ENCODE peak calls at places on chromosomes 5 and 9, in four cellular contexts. Z, T, B and Q are unnamed samples.

GRCh38 chr9:120935383-120935857 is 8.8 kb upstream of the TRAF1 start:
- DNase-seq in Z (no peak), T (peak; percentile 82), B (no peak), Q (peak; percentile 71)

GRCh38 chr5:106454651-106455415 is 1215.9 kb downstream of the EFNA5 start:
- DNase-seq in T (no peak), Z (peak; percentile 39), B (peak; percentile 5), Q (no peak)

GRCh38 chr5:135110941-135111596 is 77.0 kb upstream of the PITX1 start:
- DNase-seq in T (no peak), Z (no peak), B (no peak), Q (no peak)

GRCh38 chr5:67992919-67993318 is 222.6 kb upstream of the PIK3R1 start:
- DNase-seq in Z (no peak), T (no peak), B (no peak), Q (no peak)

GRCh38 chr5:57137401-57137800 is 36.5 kb upstream of the GPBP1 start:
- DNase-seq in Z (no peak), T (peak; percentile 8), B (no peak), Q (no peak)

GRCh38 chr5:93894471-93895354 is 153.3 kb upstream of the POU5F2 start:
- DNase-seq in T (no peak), B (no peak), Z (no peak), Q (peak; percentile 9)

GRCh38 chr9:37608250-37608649 is 15.9 kb upstream of the TOMM5 start:
- DNase-seq in Z (no peak), T (no peak), B (no peak), Q (no peak)

GRCh38 chr9:818958-819357 is 22.5 kb upstream of the DMRT1 start:
- DNase-seq in T (no peak), Z (no peak), B (no peak), Q (no peak)

GRCh38 chr9:102398205-102398604 is 596.9 kb upstream of the CYLC2 start:
- DNase-seq in Z (no peak), T (no peak), B (no peak), Q (no peak)

GRCh38 chr5:121870489-121870888 is 18.8 kb downstream of the FTMT start:
- DNase-seq in Z (no peak), B (no peak), T (no peak), Q (no peak)

GRCh38 chr9:109403766-109404320 is 83.0 kb upstream of the EPB41L4B start:
- DNase-seq in B (no peak), T (no peak), Z (no peak), Q (no peak)

GRCh38 chr9:34500623-34501267 is 22.0 kb downstream of the ENHO start:
- DNase-seq in T (peak; percentile 64), B (peak; percentile 18), Z (peak; percentile 83), Q (peak; percentile 43)

GRCh38 chr9:108316633-108317032 is 539.2 kb downstream of the ACTL7B start:
- DNase-seq in Z (no peak), B (no peak), T (no peak), Q (no peak)

GRCh38 chr5:1564182-1564748 is 40.5 kb upstream of the LPCAT1 start:
- DNase-seq in T (peak; percentile 6), Z (no peak), B (peak; percentile 84), Q (no peak)

GRCh38 chr5:4019841-4020240 is 424.2 kb downstream of the IRX1 start:
- DNase-seq in T (no peak), B (no peak), Z (no peak), Q (no peak)

GRCh38 chr5:143447983-143448382 is 44.5 kb upstream of the NR3C1 start:
- DNase-seq in Z (no peak), T (no peak), B (no peak), Q (no peak)

GRCh38 chr5:156641690-156642089 is 208.4 kb upstream of the PPP1R2B start:
- DNase-seq in T (no peak), Z (no peak), B (no peak), Q (no peak)

GRCh38 chr9:5556101-5556500 is 45.8 kb downstream of the PDCD1LG2 start:
- DNase-seq in T (no peak), Z (no peak), B (no peak), Q (no peak)

GRCh38 chr5:22070151-22070550 is 783.0 kb downstream of the CDH12 start:
- DNase-seq in Z (no peak), T (no peak), B (no peak), Q (no peak)

GRCh38 chr5:89083791-89084190 is 200.8 kb upstream of the MEF2C start:
- DNase-seq in B (no peak), T (no peak), Z (no peak), Q (no peak)

GRCh38 chr5:52119768-52120167 is 667.9 kb upstream of the ITGA1 start:
- DNase-seq in Z (no peak), B (no peak), T (no peak), Q (no peak)

GRCh38 chr9:34550016-34550680 is 27.4 kb upstream of the ENHO start:
- DNase-seq in T (no peak), Z (no peak), B (no peak), Q (no peak)

GRCh38 chr9:135214054-135214640 is 126.7 kb downstream of the OLFM1 start:
- DNase-seq in T (no peak), B (no peak), Z (peak; percentile 12), Q (no peak)

GRCh38 chr9:68552700-68553099 is 12.0 kb upstream of the TMEM252 start:
- DNase-seq in Z (no peak), T (no peak), B (no peak), Q (no peak)

GRCh38 chr9:385818-386398 is 171.2 kb downstream of the DOCK8 start:
- DNase-seq in Z (peak; percentile 62), B (peak; percentile 44), T (peak; percentile 32), Q (peak; percentile 56)

DNA sequence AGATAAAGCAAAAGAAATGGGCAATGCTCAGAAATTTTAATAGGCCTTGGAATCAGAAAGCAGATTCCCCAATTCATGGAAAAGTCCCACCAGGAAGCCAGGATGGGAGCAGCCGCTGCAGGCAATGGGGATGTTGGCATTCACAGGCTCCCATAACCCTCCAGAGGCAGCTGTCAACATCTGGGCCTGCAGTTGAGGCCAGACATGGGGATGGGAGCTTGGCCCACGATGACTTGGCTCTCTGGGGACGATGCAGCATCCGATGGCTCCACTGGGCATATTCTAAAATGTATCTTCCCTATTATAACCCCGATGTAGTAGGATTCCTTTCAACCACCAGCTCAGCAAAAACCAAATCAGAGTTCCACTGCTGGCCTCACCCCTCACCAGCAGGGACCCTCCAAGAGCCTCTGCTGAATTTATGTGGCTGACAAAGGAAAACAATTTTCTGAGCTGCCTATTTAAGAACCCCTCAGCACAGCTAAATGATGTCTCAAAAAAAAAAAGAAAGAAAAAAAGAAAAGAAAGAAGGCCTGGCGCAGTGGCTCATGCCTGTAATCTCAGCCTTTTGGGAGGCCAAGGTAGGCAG is 7.1 kb downstream of the SPRY4 start:
- DNase-seq in Z (no peak), T (no peak), B (no peak), Q (no peak)
- TF ChIP-seq NR3C1 in Z (no peak), T (no peak), B (no peak), Q (no peak)

GRCh38 chr5:168680395-168680794 is 101.2 kb upstream of the PANK3 start:
- DNase-seq in T (no peak), Z (no peak), B (no peak), Q (no peak)

GRCh38 chr5:168679515-168679920 is 100.3 kb upstream of the PANK3 start:
- DNase-seq in T (peak; percentile 71), B (peak; percentile 56), Z (peak; percentile 91), Q (peak; percentile 71)

GRCh38 chr5:168683927-168684295 is 104.7 kb upstream of the PANK3 start:
- DNase-seq in B (no peak), Z (no peak), T (no peak), Q (no peak)

GRCh38 chr5:168683247-168683926 is 104.2 kb upstream of the PANK3 start:
- DNase-seq in B (no peak), T (peak; percentile 51), Z (no peak), Q (no peak)

DNA sequence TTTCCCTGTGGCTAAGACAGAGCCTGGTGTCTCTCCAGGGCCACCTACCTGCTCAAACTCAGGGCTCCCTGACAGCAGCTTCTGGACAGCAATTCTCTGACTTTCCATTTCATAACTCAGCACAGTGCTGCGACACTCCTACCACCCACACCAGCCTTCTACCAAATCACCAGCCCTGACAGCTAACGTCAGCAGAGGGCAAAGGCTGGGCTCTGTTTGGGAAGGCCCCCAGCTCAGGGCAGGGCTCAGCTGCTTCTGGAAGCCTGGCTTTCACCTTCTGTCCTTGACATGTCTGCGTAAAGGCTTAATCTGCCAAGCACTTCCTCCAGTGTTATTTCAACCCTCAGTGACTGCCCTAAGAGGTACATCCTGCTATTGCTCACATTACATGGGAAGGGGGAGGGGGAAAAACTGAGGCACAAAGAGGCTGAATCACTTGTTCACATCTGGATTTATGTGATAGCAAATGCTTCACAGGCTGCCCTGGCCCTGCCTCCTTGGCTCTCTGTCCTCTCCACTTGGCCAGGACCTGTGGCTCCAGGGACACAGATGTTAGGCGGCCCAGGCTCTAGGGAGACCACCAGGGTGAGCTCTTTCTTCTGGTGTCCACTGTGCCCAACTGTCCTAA is 102.5 kb upstream of the PANK3 start:
- DNase-seq in Z (no peak), B (peak; percentile 16), T (no peak), Q (no peak)
- TF ChIP-seq NR3C1 in Z (no peak), B (no peak), T (no peak), Q (no peak)

GRCh38 chr5:69187342-69187741 is 2.0 kb upstream of the CENPH start:
- DNase-seq in B (no peak), T (peak; percentile 22), Z (no peak), Q (no peak)

GRCh38 chr5:69188811-69189161 is 597 bp upstream of the CENPH start:
- DNase-seq in T (peak; percentile 13), Z (no peak), B (no peak), Q (peak; percentile 55)

DNA sequence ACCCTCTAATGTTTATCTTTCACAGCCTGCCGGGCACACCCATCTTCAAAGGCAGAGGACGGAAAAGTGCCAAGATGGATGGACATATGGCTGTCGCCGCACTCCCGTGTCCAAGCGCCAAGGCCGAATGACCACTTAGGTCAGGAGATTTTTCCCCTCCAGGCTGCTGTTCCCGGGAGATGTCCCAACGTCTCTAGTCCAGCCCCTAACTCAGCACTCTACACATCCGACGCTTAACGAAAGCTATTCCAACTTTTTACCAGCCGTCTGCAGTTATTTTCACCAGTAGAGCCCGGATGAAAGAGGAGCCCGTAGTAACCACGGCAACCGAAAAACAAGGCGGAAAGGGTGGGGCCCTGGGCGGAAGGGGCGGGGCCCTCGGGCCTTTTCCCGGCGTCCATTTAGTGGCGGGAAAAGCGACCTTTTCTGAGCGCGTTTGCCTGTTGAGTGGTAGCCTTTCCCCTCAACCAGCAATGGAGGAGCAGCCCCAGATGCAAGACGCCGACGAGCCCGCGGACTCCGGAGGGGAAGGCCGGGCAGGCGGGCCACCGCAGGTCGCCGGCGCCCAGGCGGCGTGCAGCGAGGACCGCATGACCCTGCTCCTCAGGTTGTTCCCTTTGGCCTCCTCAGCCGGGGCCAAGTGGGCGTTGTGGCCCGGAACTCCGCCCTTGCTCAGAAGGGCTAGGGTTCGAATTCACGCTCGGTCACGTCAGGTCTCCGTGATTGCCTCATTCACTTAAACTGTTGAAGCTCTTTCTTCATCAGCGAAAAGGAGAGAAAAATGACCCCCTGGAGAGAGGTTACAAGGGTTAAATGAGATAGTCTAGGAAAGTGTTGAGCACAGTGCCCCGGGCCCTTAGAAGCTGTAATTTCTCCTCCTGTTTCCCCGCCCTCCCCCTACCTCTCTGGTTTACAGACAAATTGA is at the start of gene CENPH:
- DNase-seq in T (peak; percentile 94), Z (peak; percentile 95), B (peak; percentile 88), Q (peak; percentile 94)
- TF ChIP-seq NR3C1 in T (no peak), Z (no peak), B (no peak), Q (no peak)

DNA sequence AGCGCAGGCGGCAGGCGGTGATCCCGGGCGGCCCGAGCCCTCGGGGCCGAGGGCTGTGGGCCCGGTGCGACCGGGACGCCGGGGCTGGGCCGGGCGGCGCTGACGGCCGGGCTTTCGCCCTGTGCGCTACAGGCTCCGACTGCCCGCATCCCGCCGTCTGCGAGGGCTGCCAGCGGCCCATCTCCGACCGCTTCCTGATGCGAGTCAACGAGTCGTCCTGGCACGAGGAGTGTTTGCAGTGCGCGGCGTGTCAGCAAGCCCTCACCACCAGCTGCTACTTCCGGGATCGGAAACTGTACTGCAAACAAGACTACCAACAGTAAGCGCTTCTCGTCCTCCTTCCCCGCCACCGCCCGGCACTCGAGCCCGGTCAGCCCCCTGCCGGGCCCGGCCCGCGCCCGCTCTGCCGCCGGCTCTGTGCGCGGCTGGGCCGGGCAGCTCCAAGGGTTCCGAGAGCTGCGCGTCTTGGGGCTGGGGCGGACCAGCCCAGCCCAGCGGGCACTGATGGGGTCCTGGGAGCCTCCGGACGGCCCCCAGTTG is 1.6 kb downstream of the LMX1B start:
- DNase-seq in Z (peak; percentile 42), T (no peak), B (peak; percentile 21), Q (no peak)
- TF ChIP-seq NR3C1 in Z (no peak), T (no peak), B (no peak), Q (no peak)